ENCODE peak calls at places on chromosomes 1 and 21, in four cellular contexts. R, O, N and V are unnamed samples. For H3K27me3 and H3K36me3, the result is how much of the 10 kb centered on the place peaks cover.

GRCh38 chr1:113758631-113759340 is 500 bp downstream of the PHTF1 start:
- DNase-seq in O (peak), N (peak), R (no peak), V (peak)

GRCh38 chr1:206094024-206094423 is 23.2 kb downstream of the AVPR1B start:
- DNase-seq in O (no peak), N (no peak), R (no peak), V (no peak)

GRCh38 chr1:203112451-203112850 is 15.1 kb upstream of the ADORA1 start:
- DNase-seq in O (no peak), R (no peak), N (no peak), V (no peak)

GRCh38 chr1:44631333-44631646 is 43.0 kb downstream of the TMEM53 start:
- DNase-seq in N (no peak), R (no peak), O (no peak), V (no peak)

GRCh38 chr1:5637171-5637570 is 355.1 kb downstream of the NPHP4 start:
- DNase-seq in R (no peak), O (no peak), N (no peak), V (no peak)

GRCh38 chr1:26360051-26360806 is 6.3 kb upstream of the CRYBG2 start:
- DNase-seq in R (no peak), N (peak), O (no peak), V (peak)

GRCh38 chr1:204909109-204909508 is 38.4 kb downstream of the NFASC start:
- DNase-seq in R (no peak), O (no peak), N (no peak), V (no peak)

GRCh38 chr1:8412183-8412831 is 94.4 kb downstream of the SLC45A1 start:
- DNase-seq in O (no peak), N (no peak), R (no peak), V (no peak)

GRCh38 chr1:32464191-32464715 is 619 bp upstream of the ZBTB8B start:
- DNase-seq in N (peak), O (peak), R (no peak), V (peak)

GRCh38 chr1:58755468-58755872 is 28.4 kb downstream of the JUN start:
- DNase-seq in O (no peak), N (no peak), R (peak), V (no peak)

GRCh38 chr1:111164151-111164550 is 24.1 kb downstream of the CEPT1 start:
- DNase-seq in R (no peak), N (no peak), O (no peak), V (no peak)

GRCh38 chr1:28417441-28418277 is 48.1 kb downstream of the PHACTR4 start:
- DNase-seq in N (no peak), O (no peak), R (peak), V (no peak)

GRCh38 chr1:109011335-109011734 is 30.6 kb downstream of the WDR47 start:
- DNase-seq in R (no peak), N (no peak), O (no peak), V (no peak)

GRCh38 chr1:39646232-39647081 is 7.0 kb upstream of the HEYL start:
- DNase-seq in O (peak), N (peak), R (no peak), V (peak)

GRCh38 chr1:155892801-155893200 is 18.3 kb downstream of the RIT1 start:
- DNase-seq in O (no peak), N (no peak), R (peak), V (no peak)

GRCh38 chr1:205211839-205212241 is 338 bp upstream of the DSTYK start:
- DNase-seq in O (no peak), R (no peak), N (no peak), V (no peak)

GRCh38 chr1:75791022-75791421 is 5.0 kb downstream of the RABGGTB start:
- DNase-seq in R (no peak), O (no peak), N (no peak), V (no peak)

GRCh38 chr1:67019600-67020136 is 34.3 kb downstream of the SLC35D1 start:
- DNase-seq in O (peak), R (peak), N (no peak), V (no peak)

GRCh38 chr21:42547906-42548365 is 34.3 kb downstream of the SLC37A1 start:
- DNase-seq in N (no peak), O (no peak), R (no peak), V (peak)

GRCh38 chr1:198647055-198647454 is 8.2 kb downstream of the PTPRC start:
- DNase-seq in R (no peak), O (no peak), N (no peak), V (no peak)

GRCh38 chr1:46401514-46401913 is 7.4 kb downstream of the FAAH start:
- DNase-seq in N (no peak), R (no peak), O (no peak), V (no peak)

GRCh38 chr1:235417101-235417697 is 50.0 kb downstream of the TBCE start:
- DNase-seq in O (peak), N (peak), R (no peak), V (peak)

GRCh38 chr1:27624467-27625233 is 10.3 kb downstream of the FGR start:
- DNase-seq in R (no peak), O (no peak), N (no peak), V (no peak)

GRCh38 chr21:32921632-32922230 is 104.0 kb upstream of the OLIG2 start:
- DNase-seq in R (no peak), O (no peak), N (no peak), V (peak)

GRCh38 chr1:66288048-66288447 is 245.9 kb upstream of the SGIP1 start:
- DNase-seq in R (no peak), O (no peak), N (no peak), V (no peak)

GRCh38 chr1:235138821-235139220 is 10.2 kb upstream of the TOMM20 start:
- DNase-seq in N (no peak), R (no peak), O (no peak), V (no peak)

GRCh38 chr1:225767591-225768540 is 9.8 kb upstream of the SRP9 start:
- DNase-seq in N (no peak), O (no peak), R (no peak), V (peak)

GRCh38 chr1:204924013-204924759 is 53.5 kb downstream of the NFASC start:
- DNase-seq in O (no peak), N (no peak), R (peak), V (peak)

GRCh38 chr1:200311256-200311655 is 98.6 kb downstream of the ZNF281 start:
- DNase-seq in N (no peak), O (no peak), R (no peak), V (no peak)

GRCh38 chr1:60872690-60873089 is 209.7 kb upstream of the NFIA start:
- DNase-seq in N (no peak), O (no peak), R (no peak), V (no peak)

GRCh38 chr1:80218112-80218511 is 1211.6 kb upstream of the ADGRL4 start:
- DNase-seq in R (peak), O (peak), N (peak), V (peak)

GRCh38 chr1:204572923-204573562 is 56.8 kb downstream of the MDM4 start:
- DNase-seq in R (no peak), N (no peak), O (no peak), V (no peak)

GRCh38 chr1:53361541-53361961 is 33.7 kb upstream of the LRP8 start:
- DNase-seq in R (no peak), O (no peak), N (no peak), V (peak)

GRCh38 chr1:153545067-153546055 is at the start of gene S100A4:
- DNase-seq in O (peak), N (peak), R (peak), V (peak)
- H3K4me3 ChIP-seq in O (no peak), N (no peak), R (no peak), V (peak)

GRCh38 chr1:210631399-210631798 is 302.7 kb downstream of the HHAT start:
- DNase-seq in O (no peak), R (no peak), N (no peak), V (no peak)
- H3K27me3 ChIP-seq in O (under half), R (under half), N (under half), V (under half)

DNA sequence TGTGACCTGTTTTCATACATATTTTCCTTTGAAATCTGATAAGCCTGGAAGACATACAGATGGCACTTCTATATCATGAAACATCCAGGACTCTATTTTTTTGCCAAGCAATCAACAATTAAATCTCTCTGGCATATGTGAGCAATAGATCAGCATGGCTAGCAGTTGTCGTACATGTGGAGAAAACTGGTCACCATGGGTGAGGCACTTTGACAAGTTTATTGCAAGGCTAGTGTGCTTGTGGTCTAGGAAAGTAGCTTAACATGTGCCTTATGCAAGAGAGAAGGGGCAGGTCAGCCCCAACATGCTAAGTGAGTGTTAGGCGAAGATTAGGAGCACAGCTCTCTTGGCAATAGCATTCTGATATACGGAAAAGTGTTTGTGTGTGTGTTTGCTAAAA is 14.3 kb downstream of the PRRX1 start:
- DNase-seq in R (no peak), N (no peak), O (no peak), V (no peak)
- H3K36me3 ChIP-seq in R (under half), N (under half), O (under half), V (under half)

DNA sequence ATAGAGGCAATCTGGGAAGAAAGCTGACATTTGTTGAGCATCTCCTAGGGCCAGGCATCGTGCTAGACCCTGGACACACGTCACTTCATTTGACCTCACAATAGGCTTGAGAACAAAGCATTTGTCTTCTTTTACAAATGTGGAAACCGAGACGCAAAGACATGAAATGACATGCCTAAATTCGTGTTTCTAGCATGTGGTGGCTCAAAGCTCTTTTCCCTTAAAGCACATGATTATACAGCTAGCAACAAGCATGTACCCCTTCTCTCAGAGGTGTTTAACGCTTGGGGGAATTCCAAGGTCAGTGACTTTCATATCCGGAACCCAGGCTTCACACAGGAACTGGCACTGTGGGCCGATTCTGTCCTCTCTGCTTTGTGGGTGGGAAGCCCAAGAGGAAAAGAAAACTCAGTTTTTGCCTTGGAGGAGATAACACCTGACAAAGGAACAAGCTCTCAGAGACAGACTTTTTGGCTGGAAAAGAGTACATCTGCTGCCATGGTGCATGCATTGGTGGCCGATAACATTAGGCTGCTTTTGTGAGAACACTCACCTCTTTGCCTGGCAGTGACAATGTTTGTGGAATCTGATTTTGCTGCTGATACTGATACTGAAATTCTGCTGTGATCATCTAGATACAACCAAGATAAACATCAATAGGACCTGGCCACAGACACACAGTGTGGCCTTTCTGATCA is 15.4 kb upstream of the CD2 start:
- DNase-seq in O (no peak), R (no peak), N (no peak), V (no peak)
- H3K4me3 ChIP-seq in O (no peak), R (no peak), N (no peak), V (no peak)

GRCh38 chr1:22600071-22600816 is 36.2 kb upstream of the C1QA start:
- DNase-seq in R (no peak), N (no peak), O (no peak), V (peak)
- H3K27me3 ChIP-seq in R (under half), N (under half), O (under half), V (under half)

GRCh38 chr1:219062161-219062560 is 111.5 kb upstream of the LYPLAL1 start:
- DNase-seq in N (no peak), O (no peak), R (no peak), V (no peak)
- H3K36me3 ChIP-seq in N (under half), O (under half), R (under half), V (under half)

GRCh38 chr1:194476872-194477271 is 1290.5 kb upstream of the B3GALT2 start:
- DNase-seq in O (no peak), R (no peak), N (no peak), V (no peak)
- H3K4me3 ChIP-seq in O (no peak), R (no peak), N (no peak), V (no peak)

GRCh38 chr21:31115249-31115648 is 77.0 kb upstream of the KRTAP19-8 start:
- DNase-seq in R (no peak), N (no peak), O (no peak), V (no peak)
- H3K27me3 ChIP-seq in R (under half), N (under half), O (under half), V (under half)

DNA sequence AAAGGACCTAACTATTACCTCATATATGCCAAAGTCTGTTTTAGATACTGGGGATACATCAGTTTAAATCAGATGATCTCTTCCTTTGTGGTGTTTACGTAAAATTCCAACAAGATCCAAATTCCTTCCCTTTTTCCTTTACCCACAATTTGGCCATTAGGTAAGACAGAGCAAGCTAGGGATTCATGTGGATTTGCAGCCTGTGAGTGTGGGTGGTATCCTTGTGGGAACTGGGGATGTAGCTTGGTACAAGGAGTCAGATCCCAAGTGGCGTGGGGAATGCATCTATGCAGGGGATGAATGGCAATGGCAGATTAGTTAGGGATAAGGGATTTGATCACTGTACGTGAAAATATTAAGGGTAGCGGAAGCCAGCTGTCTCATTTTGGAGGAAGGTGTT is 9.8 kb upstream of the STRIP1 start:
- DNase-seq in N (no peak), O (no peak), R (no peak), V (no peak)
- H3K36me3 ChIP-seq in N (half or more), O (under half), R (under half), V (under half)